ENCODE peak calls at places on chromosomes 4 and X, in ten cellular contexts. J is fibroblast of pulmonary artery, H is nucleus accumbens, Z is endothelial cell, T is right lobe of liver, X is EH, W is anterior cingulate cortex, M is NCI-H1105, K is C1 segment of cervical spinal cord, N is GM18507. P is an unnamed sample.

GRCh38 chrX:131821945-131822622 is 201.0 kb upstream of the STK26 start:
- DNase-seq in H (no peak), J (no peak), W (peak), T (peak), N (no peak), X (no peak), K (no peak), M (no peak), Z (no peak), P (no peak)

GRCh38 chr4:153788064-153788418 is 842 bp downstream of the SFRP2 start:
- DNase-seq in Z (peak), W (no peak), J (no peak), K (no peak), N (no peak), X (no peak), M (no peak), H (no peak), T (no peak), P (no peak)

GRCh38 chrX:45824471-45824870 is 623.8 kb upstream of the DIPK2B start:
- DNase-seq in N (no peak), W (no peak), J (peak), T (no peak), K (peak), Z (peak), H (no peak), M (no peak), X (peak), P (peak)

GRCh38 chr4:152643153-152644035 is 36.4 kb downstream of the TMEM154 start:
- DNase-seq in H (no peak), X (no peak), N (peak), T (peak), Z (no peak), K (no peak), M (no peak), W (no peak), J (peak), P (no peak)

GRCh38 chr4:152462715-152463114 is 73.2 kb downstream of the FBXW7 start:
- DNase-seq in X (peak), N (no peak), T (no peak), J (peak), M (no peak), K (no peak), H (no peak), Z (no peak), W (no peak), P (no peak)

GRCh38 chr4:157300678-157301077 is 80.2 kb downstream of the GRIA2 start:
- DNase-seq in K (peak), J (no peak), N (no peak), M (no peak), T (no peak), X (no peak), W (no peak), H (no peak), Z (no peak), P (peak)

GRCh38 chrX:17086317-17086716 is 139.9 kb downstream of the REPS2 start:
- DNase-seq in N (no peak), T (no peak), M (no peak), K (no peak), X (no peak), J (no peak), H (no peak), Z (no peak), W (no peak), P (no peak)

GRCh38 chr4:53421791-53422190 is 44.4 kb downstream of the FIP1L1 start:
- DNase-seq in N (no peak), M (no peak), T (no peak), K (no peak), W (no peak), J (no peak), H (no peak), X (no peak), Z (no peak), P (no peak)

GRCh38 chrX:116667760-116668159 is 205.0 kb upstream of the CT83 start:
- DNase-seq in H (no peak), X (no peak), M (no peak), T (no peak), K (no peak), W (no peak), Z (no peak), J (no peak), N (no peak), P (no peak)

GRCh38 chr4:77852892-77853495 is 9.6 kb upstream of the MRPL1 start:
- DNase-seq in N (no peak), K (no peak), W (no peak), H (no peak), M (no peak), Z (no peak), T (no peak), X (no peak), J (no peak), P (no peak)

GRCh38 chr4:23932935-23933334 is 43.1 kb upstream of the PPARGC1A start:
- DNase-seq in T (no peak), Z (no peak), K (no peak), H (no peak), M (no peak), N (no peak), W (no peak), J (peak), X (peak), P (peak)

GRCh38 chr4:16788893-16789292 is 109.6 kb downstream of the LDB2 start:
- DNase-seq in W (no peak), K (no peak), T (no peak), H (no peak), X (no peak), Z (no peak), N (no peak), M (no peak), J (no peak), P (no peak)

GRCh38 chrX:70234355-70234754 is at the start of gene AWAT1:
- DNase-seq in X (no peak), J (no peak), T (no peak), N (no peak), K (no peak), M (no peak), Z (no peak), W (no peak), H (no peak), P (no peak)

GRCh38 chr4:151442002-151442401 is 33.0 kb downstream of the FHIP1A start:
- DNase-seq in Z (no peak), K (peak), W (no peak), M (no peak), N (no peak), J (no peak), H (no peak), X (no peak), T (no peak), P (no peak)

GRCh38 chr4:83342476-83342875 is 7.8 kb upstream of the HPSE start:
- DNase-seq in Z (no peak), T (no peak), N (no peak), M (no peak), H (no peak), X (peak), J (peak), W (no peak), K (no peak), P (no peak)

P was measured in RPMI7951.